ENCODE peak calls at places on chromosome 15, in nine cellular contexts. A, I, F, O, J, E, P, S and R are unnamed samples.

GRCh38 chr15:77859491-77860060 is 217.9 kb downstream of the TBC1D2B start:
- DNase-seq in A (peak), I (no peak), F (no peak), O (no peak), J (no peak), E (no peak), P (no peak), S (no peak), R (no peak)

GRCh38 chr15:77722759-77723460 is 90.2 kb upstream of the LINGO1 start:
- DNase-seq in A (no peak), I (no peak), F (no peak), O (no peak), J (no peak), E (no peak), P (no peak), S (no peak), R (no peak)

GRCh38 chr15:85030301-85031049 is 48.8 kb downstream of the PDE8A start:
- DNase-seq in A (no peak), I (no peak), F (peak), O (no peak), J (no peak), E (no peak), P (no peak), S (peak), R (no peak)

GRCh38 chr15:52137432-52138357 is 25.1 kb upstream of the BCL2L10 start:
- DNase-seq in A (peak), I (no peak), F (no peak), O (no peak), J (no peak), E (no peak), P (no peak), S (no peak), R (no peak)

GRCh38 chr15:57662802-57663201 is 43.7 kb upstream of the POLR2M start:
- DNase-seq in A (no peak), I (peak), F (no peak), O (no peak), J (no peak), E (no peak), P (no peak), S (no peak), R (no peak)

GRCh38 chr15:100869151-100869999 is 10.3 kb upstream of the ALDH1A3 start:
- DNase-seq in A (no peak), I (no peak), F (no peak), O (peak), J (no peak), E (peak), P (no peak), S (no peak), R (no peak)

GRCh38 chr15:57298843-57299550 is 77.3 kb upstream of the CGNL1 start:
- DNase-seq in A (no peak), I (no peak), F (no peak), O (no peak), J (no peak), E (no peak), P (no peak), S (peak), R (no peak)

GRCh38 chr15:71337197-71337845 is 222.1 kb downstream of the THSD4 start:
- DNase-seq in A (no peak), I (peak), F (peak), O (no peak), J (no peak), E (no peak), P (no peak), S (no peak), R (no peak)

GRCh38 chr15:48304398-48304797 is 26.8 kb upstream of the DUT start:
- DNase-seq in A (no peak), I (no peak), F (no peak), O (no peak), J (no peak), E (no peak), P (no peak), S (no peak), R (no peak)

GRCh38 chr15:48309740-48310139 is 21.5 kb upstream of the DUT start:
- DNase-seq in A (no peak), I (no peak), F (no peak), O (no peak), J (no peak), E (no peak), P (no peak), S (no peak), R (no peak)

GRCh38 chr15:48307586-48307985 is 23.6 kb upstream of the DUT start:
- DNase-seq in A (no peak), I (no peak), F (no peak), O (no peak), J (no peak), E (no peak), P (no peak), S (no peak), R (no peak)

GRCh38 chr15:48306639-48307038 is 24.6 kb upstream of the DUT start:
- DNase-seq in A (no peak), I (no peak), F (no peak), O (no peak), J (no peak), E (no peak), P (no peak), S (no peak), R (no peak)
- TF ChIP-seq CTCF in A (no peak), I (no peak), F (no peak), O (no peak), J (no peak), E (no peak), P (no peak), S (no peak), R (no peak)

GRCh38 chr15:38647683-38648082 is 83.1 kb upstream of the RASGRP1 start:
- DNase-seq in A (no peak), I (peak), F (peak), O (no peak), J (no peak), E (no peak), P (no peak), S (peak), R (no peak)
- TF ChIP-seq CTCF in A (no peak), I (no peak), F (no peak), O (peak), J (peak), E (no peak), P (peak), S (peak), R (no peak)

GRCh38 chr15:87129916-87130315 is 1050.2 kb downstream of the AGBL1 start:
- DNase-seq in A (no peak), I (no peak), F (peak), O (no peak), J (no peak), E (no peak), P (no peak), S (no peak), R (no peak)
- TF ChIP-seq CTCF in A (no peak), I (no peak), F (no peak), O (no peak), J (no peak), E (no peak), P (no peak), S (no peak), R (no peak)

GRCh38 chr15:89776274-89777072 is at the start of gene MESP2:
- DNase-seq in A (peak), I (peak), F (peak), O (peak), J (peak), E (peak), P (peak), S (peak), R (peak)
- TF ChIP-seq CTCF in A (no peak), I (peak), F (peak), O (peak), J (peak), E (peak), P (peak), S (peak), R (no peak)

GRCh38 chr15:65336767-65337435 is 32.4 kb downstream of the RNU5B-1 start:
- DNase-seq in A (no peak), I (no peak), F (no peak), O (peak), J (no peak), E (peak), P (no peak), S (no peak), R (no peak)
- TF ChIP-seq CTCF in A (no peak), I (no peak), F (no peak), O (no peak), J (no peak), E (no peak), P (no peak), S (no peak), R (no peak)

GRCh38 chr15:67906382-67906781 is 66.5 kb upstream of the RNU6-1 start:
- DNase-seq in A (no peak), I (no peak), F (no peak), O (no peak), J (no peak), E (no peak), P (no peak), S (peak), R (no peak)
- TF ChIP-seq CTCF in A (no peak), I (no peak), F (no peak), O (peak), J (peak), E (no peak), P (no peak), S (peak), R (peak)

DNA sequence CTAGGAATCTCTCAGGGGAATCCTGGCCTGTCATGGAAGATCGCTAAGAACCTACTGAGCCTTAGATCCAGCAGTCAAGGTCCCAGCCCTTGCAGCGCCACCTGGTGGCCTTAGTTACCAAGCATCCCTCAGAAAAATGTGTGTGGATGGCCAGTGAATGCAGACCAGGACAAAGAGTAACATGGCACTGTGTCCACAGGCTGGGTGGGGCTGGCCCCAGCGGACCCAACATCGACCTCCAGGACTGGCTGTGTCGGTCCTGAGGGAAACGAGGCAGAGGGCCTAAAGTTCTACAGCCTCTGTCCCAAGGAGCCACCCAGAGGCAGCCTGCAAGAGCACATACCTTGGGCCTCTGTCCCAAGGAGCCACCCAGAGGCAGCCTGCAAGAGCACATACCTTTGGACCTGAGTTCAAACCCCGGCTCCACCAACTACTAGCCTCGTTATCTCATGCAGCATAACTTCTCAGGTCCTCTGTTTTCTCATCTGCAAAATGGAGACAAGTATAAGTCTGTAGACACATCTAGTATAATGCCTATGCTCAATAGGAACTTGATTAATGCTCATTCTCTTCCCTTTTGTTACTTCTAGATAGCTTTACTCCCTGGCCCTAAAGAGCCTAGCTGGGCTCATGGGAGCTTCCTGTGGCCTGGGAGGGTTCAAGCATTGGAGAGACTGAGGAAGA is 57.5 kb upstream of the HERC1 start:
- DNase-seq in A (peak), I (peak), F (peak), O (peak), J (peak), E (peak), P (peak), S (peak), R (peak)
- TF ChIP-seq CTCF in A (peak), I (peak), F (peak), O (peak), J (peak), E (peak), P (peak), S (peak), R (peak)

GRCh38 chr15:98805434-98806274 is 157.3 kb downstream of the IGF1R start:
- DNase-seq in A (no peak), I (no peak), F (no peak), O (peak), J (no peak), E (no peak), P (no peak), S (peak), R (no peak)
- TF ChIP-seq CTCF in A (no peak), I (no peak), F (no peak), O (peak), J (no peak), E (peak), P (peak), S (no peak), R (no peak)

GRCh38 chr15:91789136-91789535 is 64.4 kb upstream of the SLCO3A1 start:
- DNase-seq in A (no peak), I (no peak), F (no peak), O (no peak), J (no peak), E (no peak), P (no peak), S (no peak), R (no peak)
- TF ChIP-seq CTCF in A (no peak), I (no peak), F (no peak), O (no peak), J (no peak), E (no peak), P (no peak), S (no peak), R (no peak)